ENCODE peak calls at places on chromosomes 6 and 20, in seven cellular contexts. E is GM12892, T is HCT116, F is endothelial cell of umbilical vein, N is GM12891, V is HepG2, D is transverse colon. W is an unnamed sample.

GRCh38 chr6:15264902-15265761 is 19.3 kb downstream of the JARID2 start:
- DNase-seq in D (no peak), N (no peak), E (no peak), T (no peak), F (no peak), V (no peak), W (no peak)

GRCh38 chr6:87697581-87698552 is 4.2 kb downstream of the AKIRIN2 start:
- DNase-seq in N (no peak), D (no peak), V (no peak), F (peak), T (no peak), E (no peak), W (no peak)

GRCh38 chr6:165204807-165205545 is 104.4 kb downstream of the C6orf118 start:
- DNase-seq in V (no peak), T (no peak), E (no peak), F (no peak), N (no peak), D (no peak), W (no peak)

GRCh38 chr6:90008908-90009501 is 114.7 kb downstream of the GJA10 start:
- DNase-seq in F (peak), V (no peak), T (no peak), E (no peak), D (no peak), N (no peak), W (no peak)

GRCh38 chr6:94623586-94623985 is 953.7 kb upstream of the MANEA start:
- DNase-seq in V (no peak), D (no peak), T (no peak), N (no peak), E (no peak), F (no peak), W (no peak)

GRCh38 chr6:130421567-130421966 is 55.8 kb downstream of the TMEM200A start:
- DNase-seq in N (no peak), E (no peak), D (no peak), F (no peak), T (no peak), V (no peak), W (no peak)

GRCh38 chr6:107441706-107442105 is 17.7 kb downstream of the PDSS2 start:
- DNase-seq in T (no peak), V (no peak), F (no peak), E (no peak), N (no peak), D (no peak), W (no peak)

GRCh38 chr6:5619249-5619648 is 357.9 kb downstream of the FARS2 start:
- DNase-seq in F (no peak), N (peak), E (no peak), D (no peak), V (no peak), T (no peak), W (no peak)

GRCh38 chr20:62625921-62626547 is 16.3 kb upstream of the SLCO4A1 start:
- DNase-seq in E (no peak), T (no peak), D (no peak), F (no peak), N (no peak), V (no peak), W (no peak)

GRCh38 chr6:52549428-52549827 is 27.4 kb downstream of the TRAM2 start:
- DNase-seq in E (no peak), F (peak), T (no peak), D (no peak), V (no peak), N (no peak), W (no peak)

GRCh38 chr20:64079273-64080012 is at the start of gene RGS19:
- DNase-seq in D (peak), E (peak), N (peak), F (peak), T (no peak), V (peak), W (no peak)

GRCh38 chr6:33697845-33698244 is 13.7 kb downstream of the UQCC2 start:
- DNase-seq in E (no peak), V (no peak), F (no peak), D (no peak), N (no peak), T (no peak), W (no peak)

GRCh38 chr6:33698494-33698893 is 13.0 kb downstream of the UQCC2 start:
- DNase-seq in E (no peak), T (no peak), F (no peak), N (no peak), V (no peak), D (no peak), W (peak)

GRCh38 chr6:33699739-33700138 is 11.8 kb downstream of the UQCC2 start:
- DNase-seq in E (no peak), D (no peak), N (no peak), T (no peak), F (peak), V (no peak), W (no peak)

GRCh38 chr6:33700391-33701050 is 11.0 kb downstream of the UQCC2 start:
- DNase-seq in T (peak), F (peak), D (peak), E (peak), V (peak), N (no peak), W (no peak)

GRCh38 chr6:33699131-33699530 is 12.4 kb downstream of the UQCC2 start:
- DNase-seq in D (no peak), V (no peak), T (no peak), F (peak), E (no peak), N (no peak), W (no peak)
- TF ChIP-seq POLR2AphosphoS5 in D (no peak), V (no peak), T (no peak), F (no peak), E (no peak), N (no peak), W (no peak)

GRCh38 chr6:40082278-40083043 is 148.2 kb upstream of the MOCS1 start:
- DNase-seq in E (no peak), T (no peak), N (no peak), D (no peak), F (no peak), V (no peak), W (no peak)

GRCh38 chr6:40083141-40083920 is 149.1 kb upstream of the MOCS1 start:
- DNase-seq in E (no peak), N (no peak), V (no peak), D (no peak), F (no peak), T (no peak), W (no peak)
- TF ChIP-seq POLR2AphosphoS5 in E (no peak), N (no peak), V (no peak), D (no peak), F (no peak), T (no peak), W (no peak)

GRCh38 chr6:33312361-33313104 is 1.3 kb downstream of the TAPBP start:
- DNase-seq in V (peak), D (peak), F (peak), T (peak), E (peak), N (peak), W (no peak)

GRCh38 chr6:33314515-33314942 is 651 bp upstream of the TAPBP start:
- DNase-seq in T (no peak), D (peak), N (peak), E (peak), F (peak), V (peak), W (peak)

GRCh38 chr6:33313709-33314514 is at the start of gene TAPBP:
- DNase-seq in D (peak), E (peak), N (peak), V (peak), F (peak), T (no peak), W (peak)

GRCh38 chr6:33314943-33315752 is 1.3 kb upstream of the TAPBP start:
- DNase-seq in N (no peak), D (peak), E (no peak), T (no peak), V (no peak), F (peak), W (no peak)

GRCh38 chr6:33313105-33313708 is 671 bp downstream of the TAPBP start:
- DNase-seq in N (no peak), E (peak), V (no peak), F (peak), T (no peak), D (peak), W (peak)
- TF ChIP-seq POLR2AphosphoS5 in N (no peak), E (no peak), V (no peak), F (peak), T (no peak), D (peak), W (no peak)

DNA sequence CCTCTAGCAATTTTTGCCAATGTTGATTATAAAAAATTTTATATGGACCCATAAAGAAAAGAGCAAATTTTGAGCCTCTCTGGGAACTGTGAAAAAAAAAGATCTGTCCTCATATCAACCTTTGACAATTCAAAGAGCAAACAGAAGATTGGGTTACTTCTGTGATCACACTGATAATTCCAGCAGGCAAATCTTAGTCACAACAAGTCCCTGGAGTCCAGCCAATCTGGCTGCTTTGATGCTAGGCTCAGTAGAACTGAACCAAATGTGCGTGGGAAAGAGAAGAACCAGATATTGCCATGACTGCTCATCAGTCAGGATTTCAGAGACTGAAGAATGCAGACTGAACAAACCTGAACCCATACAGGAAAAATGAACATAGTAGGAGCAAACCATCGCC is 438.4 kb upstream of the FLRT3 start:
- DNase-seq in V (peak), E (no peak), N (no peak), T (peak), F (peak), D (no peak), W (no peak)
- TF ChIP-seq POLR2AphosphoS5 in V (no peak), E (no peak), N (no peak), T (no peak), F (no peak), D (no peak), W (no peak)

GRCh38 chr6:36098920-36099647 is 31.2 kb upstream of the MAPK13 start:
- DNase-seq in D (no peak), T (no peak), E (no peak), F (peak), N (no peak), V (no peak), W (no peak)
- TF ChIP-seq POLR2AphosphoS5 in D (no peak), T (no peak), E (no peak), F (no peak), N (no peak), V (no peak), W (no peak)

GRCh38 chr6:147341486-147341885 is 137.3 kb downstream of the STXBP5 start:
- DNase-seq in D (peak), F (no peak), T (no peak), V (no peak), N (no peak), E (no peak), W (no peak)
- TF ChIP-seq POLR2AphosphoS5 in D (no peak), F (no peak), T (no peak), V (no peak), N (no peak), E (no peak), W (no peak)

GRCh38 chr20:51573576-51574243 is 31.2 kb upstream of the NFATC2 start:
- DNase-seq in V (no peak), F (peak), N (no peak), E (no peak), T (no peak), D (no peak), W (no peak)

GRCh38 chr20:51570755-51571469 is 28.4 kb upstream of the NFATC2 start:
- DNase-seq in E (no peak), T (no peak), D (peak), V (no peak), N (no peak), F (peak), W (no peak)

GRCh38 chr20:51569815-51570741 is 27.6 kb upstream of the NFATC2 start:
- DNase-seq in F (peak), T (no peak), E (no peak), N (no peak), V (peak), D (no peak), W (no peak)

GRCh38 chr20:51574248-51575033 is 31.9 kb upstream of the NFATC2 start:
- DNase-seq in E (no peak), N (no peak), F (no peak), D (no peak), T (no peak), V (no peak), W (no peak)

DNA sequence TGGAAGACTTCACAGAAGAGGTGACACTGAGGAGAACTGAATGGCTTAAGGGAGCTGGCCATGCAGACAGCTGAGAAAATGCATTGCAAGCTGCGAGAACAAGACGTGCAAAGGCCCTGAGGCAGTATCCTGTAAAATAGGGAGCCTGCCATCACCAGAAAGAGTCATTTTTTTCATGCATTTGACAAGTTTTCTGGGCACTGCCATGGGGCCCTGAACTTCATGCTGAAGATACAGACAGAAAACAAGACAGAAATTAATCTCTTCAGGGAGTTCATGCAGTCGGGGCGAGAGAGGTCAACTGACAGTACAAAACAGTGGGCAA is 28.9 kb upstream of the NFATC2 start:
- DNase-seq in E (no peak), V (no peak), N (no peak), F (no peak), T (no peak), D (no peak), W (no peak)
- TF ChIP-seq POLR2AphosphoS5 in E (no peak), V (no peak), N (no peak), F (no peak), T (no peak), D (no peak), W (no peak)

W was measured in suprapubic skin.